ENCODE peak calls at places on chromosome 4, in ten cellular contexts. One of them, this sample, is unnamed.

GRCh38 chr4:5247735-5248134 is 196.5 kb downstream of the STK32B start:
- DNase-seq in central memory CD4-positive, alpha-beta T cell: no peak
- DNase-seq in fibroblast of mammary gland: no peak
- DNase-seq in AG04449: no peak
- DNase-seq in T-helper 2 cell: no peak
- DNase-seq in HEK293T: no peak
- DNase-seq in naive thymus-derived CD4-positive, alpha-beta T cell: no peak
- DNase-seq in choroid plexus epithelial cell: no peak
- DNase-seq in B cell: no peak
- DNase-seq in KG1: no peak
- DNase-seq in this sample: no peak

GRCh38 chr4:145012841-145013240 is 85.2 kb downstream of the ANAPC10 start:
- DNase-seq in HEK293T: no peak
- DNase-seq in KG1: no peak
- DNase-seq in fibroblast of mammary gland: peak; percentile 67
- DNase-seq in B cell: no peak
- DNase-seq in choroid plexus epithelial cell: peak; percentile 69
- DNase-seq in naive thymus-derived CD4-positive, alpha-beta T cell: no peak
- DNase-seq in T-helper 2 cell: no peak
- DNase-seq in central memory CD4-positive, alpha-beta T cell: no peak
- DNase-seq in AG04449: no peak
- DNase-seq in this sample: peak; percentile 26

GRCh38 chr4:86132459-86132858 is 227.4 kb downstream of the MAPK10 start:
- DNase-seq in KG1: no peak
- DNase-seq in T-helper 2 cell: no peak
- DNase-seq in fibroblast of mammary gland: no peak
- DNase-seq in B cell: no peak
- DNase-seq in choroid plexus epithelial cell: no peak
- DNase-seq in HEK293T: no peak
- DNase-seq in central memory CD4-positive, alpha-beta T cell: no peak
- DNase-seq in AG04449: no peak
- DNase-seq in naive thymus-derived CD4-positive, alpha-beta T cell: no peak
- DNase-seq in this sample: no peak

GRCh38 chr4:141851246-141851891 is 215.0 kb downstream of the IL15 start:
- DNase-seq in choroid plexus epithelial cell: peak; percentile 9
- DNase-seq in HEK293T: no peak
- DNase-seq in T-helper 2 cell: no peak
- DNase-seq in KG1: no peak
- DNase-seq in AG04449: peak; percentile 16
- DNase-seq in central memory CD4-positive, alpha-beta T cell: no peak
- DNase-seq in naive thymus-derived CD4-positive, alpha-beta T cell: no peak
- DNase-seq in fibroblast of mammary gland: peak; percentile 41
- DNase-seq in B cell: no peak
- DNase-seq in this sample: no peak

GRCh38 chr4:762211-763190 is 56.9 kb downstream of the PCGF3 start:
- DNase-seq in HEK293T: peak; percentile 56
- DNase-seq in KG1: no peak
- DNase-seq in AG04449: no peak
- DNase-seq in naive thymus-derived CD4-positive, alpha-beta T cell: no peak
- DNase-seq in choroid plexus epithelial cell: peak; percentile 59
- DNase-seq in B cell: no peak
- DNase-seq in T-helper 2 cell: no peak
- DNase-seq in central memory CD4-positive, alpha-beta T cell: no peak
- DNase-seq in fibroblast of mammary gland: peak; percentile 27
- DNase-seq in this sample: no peak

GRCh38 chr4:173519130-173520101 is 10.6 kb downstream of the HAND2 start:
- DNase-seq in AG04449: no peak
- DNase-seq in fibroblast of mammary gland: no peak
- DNase-seq in T-helper 2 cell: no peak
- DNase-seq in central memory CD4-positive, alpha-beta T cell: no peak
- DNase-seq in choroid plexus epithelial cell: no peak
- DNase-seq in KG1: no peak
- DNase-seq in B cell: no peak
- DNase-seq in HEK293T: no peak
- DNase-seq in naive thymus-derived CD4-positive, alpha-beta T cell: no peak
- DNase-seq in this sample: no peak

GRCh38 chr4:76219299-76220055 is 5.9 kb upstream of the SCARB2 start:
- DNase-seq in fibroblast of mammary gland: peak; percentile 83
- DNase-seq in B cell: no peak
- DNase-seq in T-helper 2 cell: no peak
- DNase-seq in KG1: no peak
- DNase-seq in HEK293T: no peak
- DNase-seq in AG04449: no peak
- DNase-seq in naive thymus-derived CD4-positive, alpha-beta T cell: no peak
- DNase-seq in central memory CD4-positive, alpha-beta T cell: no peak
- DNase-seq in choroid plexus epithelial cell: peak; percentile 85
- DNase-seq in this sample: peak; percentile 42

GRCh38 chr4:41448935-41449334 is 89.0 kb upstream of the LIMCH1 start:
- DNase-seq in central memory CD4-positive, alpha-beta T cell: no peak
- DNase-seq in KG1: no peak
- DNase-seq in T-helper 2 cell: no peak
- DNase-seq in fibroblast of mammary gland: peak; percentile 45
- DNase-seq in choroid plexus epithelial cell: peak; percentile 34
- DNase-seq in naive thymus-derived CD4-positive, alpha-beta T cell: no peak
- DNase-seq in B cell: no peak
- DNase-seq in AG04449: no peak
- DNase-seq in HEK293T: no peak
- DNase-seq in this sample: no peak

GRCh38 chr4:112853662-112854256 is 195.7 kb upstream of the ANK2 start:
- DNase-seq in central memory CD4-positive, alpha-beta T cell: no peak
- DNase-seq in T-helper 2 cell: no peak
- DNase-seq in B cell: no peak
- DNase-seq in naive thymus-derived CD4-positive, alpha-beta T cell: no peak
- DNase-seq in AG04449: no peak
- DNase-seq in choroid plexus epithelial cell: peak; percentile 15
- DNase-seq in fibroblast of mammary gland: peak; percentile 41
- DNase-seq in HEK293T: no peak
- DNase-seq in KG1: no peak
- DNase-seq in this sample: no peak

GRCh38 chr4:60737858-60738257 is 462.3 kb upstream of the ADGRL3 start:
- DNase-seq in fibroblast of mammary gland: peak; percentile 50
- DNase-seq in T-helper 2 cell: no peak
- DNase-seq in naive thymus-derived CD4-positive, alpha-beta T cell: no peak
- DNase-seq in AG04449: no peak
- DNase-seq in HEK293T: no peak
- DNase-seq in KG1: no peak
- DNase-seq in central memory CD4-positive, alpha-beta T cell: no peak
- DNase-seq in choroid plexus epithelial cell: peak; percentile 75
- DNase-seq in B cell: no peak
- DNase-seq in this sample: no peak

GRCh38 chr4:73901031-73901430 is 31.8 kb downstream of the CXCL1 start:
- DNase-seq in central memory CD4-positive, alpha-beta T cell: no peak
- DNase-seq in choroid plexus epithelial cell: no peak
- DNase-seq in HEK293T: no peak
- DNase-seq in AG04449: no peak
- DNase-seq in KG1: no peak
- DNase-seq in B cell: no peak
- DNase-seq in T-helper 2 cell: no peak
- DNase-seq in naive thymus-derived CD4-positive, alpha-beta T cell: no peak
- DNase-seq in fibroblast of mammary gland: peak; percentile 98
- DNase-seq in this sample: no peak

GRCh38 chr4:169201144-169202124 is 69.3 kb downstream of the SH3RF1 start:
- DNase-seq in AG04449: no peak
- DNase-seq in choroid plexus epithelial cell: peak; percentile 52
- DNase-seq in naive thymus-derived CD4-positive, alpha-beta T cell: no peak
- DNase-seq in T-helper 2 cell: no peak
- DNase-seq in KG1: no peak
- DNase-seq in central memory CD4-positive, alpha-beta T cell: no peak
- DNase-seq in HEK293T: no peak
- DNase-seq in fibroblast of mammary gland: peak; percentile 71
- DNase-seq in B cell: no peak
- DNase-seq in this sample: no peak